ENCODE peak calls at places on chromosomes 13 and 19, in seven cellular contexts. I is left lung; N is H1; O is stimulated activated CD8-positive, alpha-beta memory T cell treated with anti-CD3 and anti-CD28 coated beads, Interleukin-4, amount 100 ng/mL, for 1 hour; F is lung; R is cardiac muscle cell; E is naive thymus-derived CD8-positive, alpha-beta T cell. H is an unnamed sample.

GRCh38 chr19:41870401-41870873 is 6.6 kb upstream of the CD79A start:
- DNase-seq in I (no peak), N (no peak), O (no peak), F (peak; percentile 34), R (peak; percentile 60), E (no peak), H (no peak)

GRCh38 chr19:10093295-10094186 is 7.4 kb downstream of the SHFL start:
- DNase-seq in I (no peak), N (no peak), O (no peak), F (no peak), R (peak; percentile 18), E (no peak), H (no peak)

GRCh38 chr13:23321534-23322241 is 111.8 kb downstream of the SACS start:
- DNase-seq in I (no peak), N (no peak), O (no peak), F (no peak), R (peak; percentile 93), E (no peak), H (no peak)

GRCh38 chr13:109363431-109363830 is 423.0 kb downstream of the IRS2 start:
- DNase-seq in I (no peak), N (no peak), O (no peak), F (no peak), R (no peak), E (no peak), H (no peak)

GRCh38 chr13:71852082-71852481 is 14.9 kb downstream of the DACH1 start:
- DNase-seq in I (no peak), N (no peak), O (no peak), F (no peak), R (no peak), E (no peak), H (no peak)

GRCh38 chr13:27264648-27265047 is 6.0 kb upstream of the RASL11A start:
- DNase-seq in I (no peak), N (no peak), O (no peak), F (no peak), R (no peak), E (no peak), H (no peak)

GRCh38 chr19:22607653-22608430 is 26.3 kb upstream of the ZNF492 start:
- DNase-seq in I (no peak), N (no peak), O (no peak), F (no peak), R (no peak), E (no peak), H (peak; percentile 82)

GRCh38 chr19:15180451-15181390 is 20.1 kb downstream of the NOTCH3 start:
- DNase-seq in I (peak; percentile 84), N (no peak), O (no peak), F (peak; percentile 60), R (no peak), E (no peak), H (no peak)

GRCh38 chr19:17405250-17406038 is at the start of gene BST2:
- DNase-seq in I (peak; percentile 87), N (no peak), O (no peak), F (peak; percentile 43), R (peak; percentile 79), E (peak; percentile 33), H (no peak)

GRCh38 chr13:26872444-26873173 is 112.0 kb upstream of the GPR12 start:
- DNase-seq in I (no peak), N (peak; percentile 43), O (peak; percentile 22), F (no peak), R (peak; percentile 56), E (peak; percentile 14), H (no peak)

GRCh38 chr13:90686438-90686837 is 661.0 kb upstream of the MIR17HG start:
- DNase-seq in I (no peak), N (no peak), O (no peak), F (no peak), R (peak; percentile 93), E (no peak), H (no peak)

GRCh38 chr19:40236026-40236355 is 9.5 kb upstream of the CCNP start:
- DNase-seq in I (no peak), N (no peak), O (no peak), F (no peak), R (no peak), E (no peak), H (no peak)

H was measured in osteocyte.